ENCODE peak calls at places on chromosome 9, in ten cellular contexts. Q, P, J, G, Z, C, N, B, I and S are unnamed samples.

GRCh38 chr9:34687631-34688030 is 3.4 kb downstream of the CCL19 start:
- DNase-seq in Q (no peak), P (no peak), J (no peak), G (no peak), Z (no peak), C (no peak), N (no peak), B (no peak), I (no peak), S (no peak)

GRCh38 chr9:136309806-136310220 is 5.9 kb upstream of the CCDC187 start:
- DNase-seq in Q (no peak), P (no peak), J (no peak), G (no peak), Z (no peak), C (no peak), N (no peak), B (no peak), I (no peak), S (no peak)

GRCh38 chr9:75063556-75064305 is 24.2 kb downstream of the NMRK1 start:
- DNase-seq in Q (no peak), P (no peak), J (peak), G (no peak), Z (no peak), C (no peak), N (no peak), B (no peak), I (no peak), S (no peak)

GRCh38 chr9:89433826-89434225 is 64.1 kb downstream of the SEMA4D start:
- DNase-seq in Q (no peak), P (no peak), J (peak), G (no peak), Z (no peak), C (no peak), N (no peak), B (no peak), I (peak), S (no peak)

GRCh38 chr9:38432922-38433510 is 8.8 kb upstream of the IGFBPL1 start:
- DNase-seq in Q (no peak), P (no peak), J (peak), G (no peak), Z (peak), C (peak), N (peak), B (no peak), I (no peak), S (peak)

GRCh38 chr9:122130837-122131236 is 28.7 kb downstream of the NDUFA8 start:
- DNase-seq in Q (no peak), P (no peak), J (no peak), G (no peak), Z (no peak), C (no peak), N (no peak), B (no peak), I (no peak), S (no peak)

GRCh38 chr9:89549031-89549644 is 51.2 kb upstream of the SEMA4D start:
- DNase-seq in Q (peak), P (peak), J (peak), G (peak), Z (peak), C (no peak), N (peak), B (peak), I (peak), S (peak)

GRCh38 chr9:128614728-128615127 is 41.9 kb downstream of the DYNC2I2 start:
- DNase-seq in Q (no peak), P (no peak), J (no peak), G (no peak), Z (no peak), C (no peak), N (no peak), B (no peak), I (no peak), S (no peak)

GRCh38 chr9:136604823-136605525 is 57.7 kb upstream of the EGFL7 start:
- DNase-seq in Q (no peak), P (no peak), J (no peak), G (no peak), Z (no peak), C (no peak), N (no peak), B (no peak), I (no peak), S (no peak)

GRCh38 chr9:89779416-89779815 is 174.6 kb downstream of the GADD45G start:
- DNase-seq in Q (no peak), P (no peak), J (no peak), G (no peak), Z (no peak), C (no peak), N (no peak), B (no peak), I (no peak), S (no peak)

GRCh38 chr9:86288501-86288900 is 6.2 kb upstream of the ISCA1 start:
- DNase-seq in Q (no peak), P (no peak), J (no peak), G (no peak), Z (no peak), C (no peak), N (no peak), B (no peak), I (no peak), S (no peak)